ENCODE peak calls at places on chromosomes 5 and 9, in five cellular contexts. G, F, N, X and Y are unnamed samples. For H3K4me1 and H3K9me3, the result is how much of the 10 kb centered on the place peaks cover.

GRCh38 chr5:138936968-138937345 is 61.8 kb upstream of the LRRTM2 start:
- DNase-seq in X (no peak), G (no peak), N (no peak), F (no peak), Y (no peak)

GRCh38 chr5:38094889-38095288 is 163.5 kb upstream of the EGFLAM start:
- DNase-seq in N (no peak), F (no peak), X (no peak), G (no peak), Y (no peak)

GRCh38 chr5:37198066-37198465 is 51.1 kb downstream of the CPLANE1 start:
- DNase-seq in X (no peak), G (no peak), N (no peak), F (no peak), Y (no peak)

GRCh38 chr5:30099634-30100033 is 1093.9 kb upstream of the CDH6 start:
- DNase-seq in X (no peak), G (no peak), F (no peak), N (no peak), Y (no peak)

GRCh38 chr5:96141749-96142148 is 180.1 kb upstream of the ELL2 start:
- DNase-seq in F (no peak), G (no peak), X (no peak), N (no peak), Y (no peak)

GRCh38 chr5:15995206-15996052 is 184.2 kb downstream of the MARCHF11 start:
- DNase-seq in X (peak), F (peak), N (no peak), G (no peak), Y (no peak)

GRCh38 chr5:39670955-39671354 is 246.2 kb upstream of the DAB2 start:
- DNase-seq in N (no peak), F (no peak), X (no peak), G (no peak), Y (no peak)

GRCh38 chr5:151719228-151719861 is 32.6 kb upstream of the SPARC start:
- DNase-seq in G (peak), X (peak), F (no peak), N (peak), Y (no peak)

GRCh38 chr5:170427672-170428236 is 38.6 kb upstream of the KCNMB1 start:
- DNase-seq in X (no peak), N (peak), G (no peak), F (no peak), Y (no peak)

GRCh38 chr9:79895232-79895631 is 323.5 kb downstream of the TLE4 start:
- DNase-seq in N (no peak), F (no peak), G (no peak), X (no peak), Y (no peak)

GRCh38 chr9:6426117-6426516 is 13.1 kb downstream of the UHRF2 start:
- DNase-seq in X (no peak), F (no peak), N (no peak), G (no peak), Y (no peak)

GRCh38 chr5:140240987-140241706 is 61.8 kb downstream of the PFDN1 start:
- DNase-seq in F (peak), G (peak), N (peak), X (no peak), Y (peak)
- H3K4me1 ChIP-seq in F (under half), G (half or more), N (half or more), X (under half), Y (under half)

GRCh38 chr9:36572515-36573418 is at the start of gene MELK:
- DNase-seq in F (peak), N (peak), X (peak), G (peak), Y (peak)

GRCh38 chr9:36571333-36571732 is 1.4 kb upstream of the MELK start:
- DNase-seq in F (no peak), N (no peak), X (no peak), G (no peak), Y (no peak)

GRCh38 chr9:36576866-36577265 is 4.2 kb downstream of the MELK start:
- DNase-seq in G (no peak), X (no peak), N (no peak), F (no peak), Y (no peak)

GRCh38 chr9:36575411-36575882 is 2.8 kb downstream of the MELK start:
- DNase-seq in F (no peak), N (no peak), X (no peak), G (no peak), Y (no peak)
- H3K4me3 ChIP-seq in F (no peak), N (no peak), X (peak), G (no peak), Y (no peak)

GRCh38 chr5:153939101-153939500 is 99.6 kb downstream of the FAM114A2 start:
- DNase-seq in G (no peak), N (no peak), X (no peak), F (no peak), Y (no peak)
- H3K9me3 ChIP-seq in G (under half), N (half or more), X (under half), F (half or more), Y (under half)

DNA sequence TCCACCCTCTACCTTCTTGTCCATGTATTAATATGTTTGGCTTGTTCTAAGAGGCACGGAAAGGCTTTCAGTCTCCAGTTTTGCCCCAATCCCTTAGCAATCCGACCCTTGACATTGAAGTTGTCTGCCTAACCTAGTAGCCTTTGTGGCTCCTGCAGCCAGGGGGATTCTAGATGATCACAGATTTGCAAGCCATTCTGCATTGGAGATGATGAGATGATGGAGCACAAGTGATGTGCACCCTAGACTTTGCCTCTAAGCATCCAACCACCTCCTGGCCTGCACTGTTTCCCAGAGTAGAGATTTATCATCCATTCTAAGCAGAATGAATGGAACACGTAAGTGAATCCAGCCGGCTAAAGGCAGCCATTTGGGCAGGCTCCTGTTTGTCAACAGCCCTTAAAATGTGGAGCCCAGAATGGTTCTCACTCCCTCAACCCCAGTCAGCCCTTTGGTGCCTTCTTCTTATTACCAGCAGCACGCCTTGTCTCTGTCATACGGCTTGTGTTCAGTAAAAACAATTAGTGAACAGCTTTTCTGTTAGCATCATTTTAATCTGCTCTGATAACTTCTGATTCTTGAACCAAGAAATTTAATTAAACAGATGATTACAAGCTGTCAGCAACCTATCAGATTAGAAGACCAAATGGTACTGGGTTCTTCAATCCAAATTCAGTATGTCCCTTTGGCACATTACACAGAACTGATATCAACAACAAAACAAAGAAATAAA is 5.7 kb upstream of the TRAF1 start:
- DNase-seq in N (no peak), F (no peak), G (no peak), X (peak), Y (no peak)
- H3K4me1 ChIP-seq in N (half or more), F (under half), G (half or more), X (half or more), Y (under half)

GRCh38 chr5:136210259-136210658 is 17.3 kb upstream of the SMIM32 start:
- DNase-seq in F (no peak), G (peak), N (no peak), X (no peak), Y (no peak)

GRCh38 chr5:136207631-136208030 is 14.7 kb upstream of the SMIM32 start:
- DNase-seq in X (no peak), F (no peak), G (no peak), N (no peak), Y (no peak)

GRCh38 chr5:136211282-136211681 is 18.3 kb upstream of the SMIM32 start:
- DNase-seq in F (no peak), X (no peak), N (no peak), G (no peak), Y (no peak)

GRCh38 chr5:136209346-136209910 is 16.5 kb upstream of the SMIM32 start:
- DNase-seq in N (no peak), X (no peak), F (no peak), G (no peak), Y (no peak)

GRCh38 chr5:136208946-136209345 is 16.0 kb upstream of the SMIM32 start:
- DNase-seq in X (no peak), G (no peak), N (no peak), F (no peak), Y (no peak)
- H3K4me3 ChIP-seq in X (no peak), G (no peak), N (no peak), F (no peak), Y (no peak)

DNA sequence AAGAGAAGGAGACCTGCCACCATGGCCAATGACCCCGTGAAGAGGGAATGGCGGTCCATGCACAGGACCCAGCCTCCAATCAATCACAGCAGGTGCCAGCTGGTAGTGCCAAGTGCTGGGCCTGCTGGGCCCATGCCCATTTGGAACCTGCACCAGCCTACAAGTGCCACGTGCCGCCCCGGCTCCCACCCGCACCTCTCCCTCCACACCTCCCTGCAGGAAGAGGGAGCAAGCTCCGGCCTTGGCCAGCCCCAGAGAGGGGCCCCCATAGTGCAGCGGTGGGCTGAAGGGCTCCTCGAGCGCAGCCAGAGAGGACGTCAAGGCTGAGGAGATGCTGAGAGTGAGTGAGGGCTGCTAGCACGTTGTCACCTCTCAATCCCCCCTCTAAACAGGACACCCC is 37.8 kb upstream of the NPR3 start:
- DNase-seq in X (no peak), F (no peak), G (no peak), N (no peak), Y (no peak)
- H3K9me3 ChIP-seq in X (under half), F (under half), G (under half), N (under half), Y (under half)

GRCh38 chr5:120358949-120359348 is 105.2 kb upstream of the PRR16 start:
- DNase-seq in X (no peak), F (no peak), G (no peak), N (no peak), Y (no peak)

GRCh38 chr5:120354126-120354525 is 110.0 kb upstream of the PRR16 start:
- DNase-seq in X (no peak), N (no peak), F (no peak), G (no peak), Y (no peak)
- H3K4me1 ChIP-seq in X (under half), N (under half), F (under half), G (under half), Y (under half)

GRCh38 chr5:77640577-77641396 is 2.3 kb upstream of the OTP start:
- DNase-seq in F (no peak), G (no peak), N (no peak), X (no peak), Y (no peak)

GRCh38 chr5:77638204-77638762 is at the start of gene OTP:
- DNase-seq in F (no peak), G (no peak), N (no peak), X (no peak), Y (no peak)

GRCh38 chr5:77639624-77640023 is 1.1 kb upstream of the OTP start:
- DNase-seq in N (no peak), F (no peak), X (no peak), G (no peak), Y (no peak)

GRCh38 chr5:77637170-77638074 is 1.1 kb downstream of the OTP start:
- DNase-seq in N (no peak), F (no peak), G (no peak), X (no peak), Y (no peak)

DNA sequence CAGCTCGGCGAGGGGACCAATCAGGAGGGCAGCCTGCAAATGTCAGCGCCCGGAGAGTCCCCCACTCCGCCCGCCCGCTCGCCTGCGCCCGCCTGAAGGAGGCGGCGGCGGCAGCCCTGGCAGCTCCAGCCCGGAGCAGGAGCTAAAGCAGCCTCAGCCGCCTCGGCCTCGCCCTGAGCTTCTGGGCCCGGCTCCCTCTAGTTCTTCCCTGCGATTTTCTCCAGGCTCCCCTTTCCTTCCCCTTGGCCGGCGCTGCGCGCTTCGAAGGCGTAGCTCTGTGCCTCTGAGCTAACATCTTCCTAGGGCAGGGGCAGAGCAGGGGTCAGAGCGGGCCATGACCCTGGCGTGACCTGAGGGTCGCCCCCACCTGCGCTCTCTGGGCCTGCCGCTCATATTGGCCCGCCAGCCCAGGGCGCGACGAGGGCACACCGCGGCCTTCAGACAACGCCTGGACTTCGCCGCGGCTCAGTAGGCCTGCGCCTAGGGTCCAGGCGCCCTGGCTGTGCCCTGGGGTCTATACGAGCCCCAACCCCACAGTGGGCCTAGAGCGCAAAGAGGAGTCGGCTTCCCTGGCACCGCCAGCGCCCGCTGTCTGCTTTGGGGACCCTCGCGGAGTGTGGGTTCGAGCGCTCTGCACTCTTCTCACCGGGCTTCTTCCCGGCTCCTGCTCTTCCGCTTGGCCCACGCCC is 394 bp upstream of the OTP start:
- DNase-seq in N (no peak), G (no peak), F (peak), X (no peak), Y (no peak)
- H3K4me3 ChIP-seq in N (no peak), G (no peak), F (peak), X (no peak), Y (no peak)